ENCODE peak calls at places on chromosomes 3 and 15, in five cellular contexts. One of them, this sample, is unnamed.

GRCh38 chr15:71011503-71012155 is 103.6 kb upstream of the THSD4 start:
- DNase-seq in left ventricle myocardium inferior: no peak
- DNase-seq in glutamatergic neuron: no peak
- DNase-seq in IMR-90: peak; percentile 84
- DNase-seq in fibroblast of pulmonary artery: peak; percentile 82
- DNase-seq in this sample: no peak

GRCh38 chr15:101024111-101024695 is 105.0 kb downstream of the LRRK1 start:
- DNase-seq in IMR-90: peak; percentile 96
- DNase-seq in left ventricle myocardium inferior: peak; percentile 41
- DNase-seq in glutamatergic neuron: no peak
- DNase-seq in fibroblast of pulmonary artery: peak; percentile 83
- DNase-seq in this sample: peak; percentile 73

GRCh38 chr3:152040319-152040718 is 166.9 kb downstream of the SUCNR1 start:
- DNase-seq in IMR-90: no peak
- DNase-seq in glutamatergic neuron: no peak
- DNase-seq in left ventricle myocardium inferior: no peak
- DNase-seq in fibroblast of pulmonary artery: no peak
- DNase-seq in this sample: no peak

GRCh38 chr3:112873632-112874031 is 27.0 kb upstream of the CD200R1L start:
- DNase-seq in left ventricle myocardium inferior: no peak
- DNase-seq in fibroblast of pulmonary artery: no peak
- DNase-seq in glutamatergic neuron: no peak
- DNase-seq in IMR-90: no peak
- DNase-seq in this sample: no peak

GRCh38 chr15:66017009-66017408 is 147.7 kb downstream of the RAB11A start:
- DNase-seq in IMR-90: no peak
- DNase-seq in fibroblast of pulmonary artery: no peak
- DNase-seq in glutamatergic neuron: no peak
- DNase-seq in left ventricle myocardium inferior: no peak
- DNase-seq in this sample: no peak

GRCh38 chr15:63156708-63157065 is 590 bp downstream of the RPS27L start:
- DNase-seq in glutamatergic neuron: peak; percentile 21
- DNase-seq in left ventricle myocardium inferior: peak; percentile 28
- DNase-seq in IMR-90: peak; percentile 47
- DNase-seq in fibroblast of pulmonary artery: peak; percentile 54
- DNase-seq in this sample: no peak

GRCh38 chr15:68466876-68467275 is 34.9 kb upstream of the ITGA11 start:
- DNase-seq in fibroblast of pulmonary artery: no peak
- DNase-seq in glutamatergic neuron: no peak
- DNase-seq in IMR-90: no peak
- DNase-seq in left ventricle myocardium inferior: no peak
- DNase-seq in this sample: no peak

GRCh38 chr3:179929091-179929529 is 107.6 kb downstream of the PEX5L start:
- DNase-seq in IMR-90: peak; percentile 60
- DNase-seq in left ventricle myocardium inferior: peak; percentile 18
- DNase-seq in glutamatergic neuron: peak; percentile 78
- DNase-seq in fibroblast of pulmonary artery: peak; percentile 74
- DNase-seq in this sample: no peak

GRCh38 chr3:99242271-99242670 is 340.8 kb upstream of the DCBLD2 start:
- DNase-seq in left ventricle myocardium inferior: no peak
- DNase-seq in fibroblast of pulmonary artery: no peak
- DNase-seq in IMR-90: peak; percentile 80
- DNase-seq in glutamatergic neuron: no peak
- DNase-seq in this sample: no peak

GRCh38 chr3:51953445-51953844 is 1.7 kb upstream of the GPR62 start:
- DNase-seq in IMR-90: peak; percentile 91
- DNase-seq in left ventricle myocardium inferior: no peak
- DNase-seq in glutamatergic neuron: no peak
- DNase-seq in fibroblast of pulmonary artery: peak; percentile 72
- DNase-seq in this sample: no peak

GRCh38 chr3:177523991-177524438 is 326.7 kb upstream of the TBL1XR1 start:
- DNase-seq in glutamatergic neuron: no peak
- DNase-seq in fibroblast of pulmonary artery: peak; percentile 31
- DNase-seq in IMR-90: peak; percentile 74
- DNase-seq in left ventricle myocardium inferior: no peak
- DNase-seq in this sample: no peak

GRCh38 chr3:152384412-152384811 is 115.7 kb downstream of the MBNL1 start:
- DNase-seq in IMR-90: no peak
- DNase-seq in left ventricle myocardium inferior: no peak
- DNase-seq in glutamatergic neuron: no peak
- DNase-seq in fibroblast of pulmonary artery: no peak
- DNase-seq in this sample: no peak

GRCh38 chr3:7307410-7307809 is 446.5 kb downstream of the GRM7 start:
- DNase-seq in fibroblast of pulmonary artery: peak; percentile 61
- DNase-seq in glutamatergic neuron: no peak
- DNase-seq in left ventricle myocardium inferior: no peak
- DNase-seq in IMR-90: no peak
- DNase-seq in this sample: no peak

GRCh38 chr3:177037241-177037640 is 160.0 kb downstream of the TBL1XR1 start:
- DNase-seq in fibroblast of pulmonary artery: no peak
- DNase-seq in left ventricle myocardium inferior: no peak
- DNase-seq in glutamatergic neuron: no peak
- DNase-seq in IMR-90: peak; percentile 17
- DNase-seq in this sample: no peak

GRCh38 chr15:38535451-38536200 is 29.0 kb downstream of the RASGRP1 start:
- DNase-seq in glutamatergic neuron: no peak
- DNase-seq in fibroblast of pulmonary artery: no peak
- DNase-seq in IMR-90: peak; percentile 60
- DNase-seq in left ventricle myocardium inferior: no peak
- DNase-seq in this sample: no peak

GRCh38 chr3:143084856-143085731 is 34.5 kb upstream of the CHST2 start:
- DNase-seq in glutamatergic neuron: peak; percentile 35
- DNase-seq in left ventricle myocardium inferior: no peak
- DNase-seq in IMR-90: peak; percentile 47
- DNase-seq in fibroblast of pulmonary artery: peak; percentile 83
- DNase-seq in this sample: no peak

GRCh38 chr3:75342425-75342824 is 321.7 kb upstream of the FRG2C start:
- DNase-seq in glutamatergic neuron: no peak
- DNase-seq in IMR-90: no peak
- DNase-seq in fibroblast of pulmonary artery: no peak
- DNase-seq in left ventricle myocardium inferior: no peak
- DNase-seq in this sample: no peak

GRCh38 chr15:77959094-77959879 is 118.2 kb downstream of the TBC1D2B start:
- DNase-seq in IMR-90: peak; percentile 41
- DNase-seq in glutamatergic neuron: peak; percentile 89
- DNase-seq in left ventricle myocardium inferior: peak; percentile 79
- DNase-seq in fibroblast of pulmonary artery: peak; percentile 64
- DNase-seq in this sample: peak; percentile 82
- TF ChIP-seq CTCF in IMR-90: peak; percentile 90
- TF ChIP-seq CTCF in glutamatergic neuron: peak; percentile 94
- TF ChIP-seq CTCF in left ventricle myocardium inferior: peak; percentile 100
- TF ChIP-seq CTCF in fibroblast of pulmonary artery: peak; percentile 87
- TF ChIP-seq CTCF in this sample: peak; percentile 98

GRCh38 chr3:194054941-194055340 is 81.0 kb upstream of the HES1 start:
- DNase-seq in IMR-90: no peak
- DNase-seq in left ventricle myocardium inferior: no peak
- DNase-seq in fibroblast of pulmonary artery: no peak
- DNase-seq in glutamatergic neuron: no peak
- DNase-seq in this sample: no peak

GRCh38 chr3:194058189-194058571 is 77.8 kb upstream of the HES1 start:
- DNase-seq in glutamatergic neuron: peak; percentile 69
- DNase-seq in left ventricle myocardium inferior: peak; percentile 63
- DNase-seq in IMR-90: peak; percentile 36
- DNase-seq in fibroblast of pulmonary artery: peak; percentile 40
- DNase-seq in this sample: peak; percentile 73

GRCh38 chr3:194054540-194054939 is 81.4 kb upstream of the HES1 start:
- DNase-seq in fibroblast of pulmonary artery: no peak
- DNase-seq in glutamatergic neuron: no peak
- DNase-seq in IMR-90: no peak
- DNase-seq in left ventricle myocardium inferior: no peak
- DNase-seq in this sample: peak; percentile 49

GRCh38 chr3:194057570-194058188 is 78.3 kb upstream of the HES1 start:
- DNase-seq in left ventricle myocardium inferior: no peak
- DNase-seq in fibroblast of pulmonary artery: no peak
- DNase-seq in IMR-90: no peak
- DNase-seq in glutamatergic neuron: no peak
- DNase-seq in this sample: no peak

DNA sequence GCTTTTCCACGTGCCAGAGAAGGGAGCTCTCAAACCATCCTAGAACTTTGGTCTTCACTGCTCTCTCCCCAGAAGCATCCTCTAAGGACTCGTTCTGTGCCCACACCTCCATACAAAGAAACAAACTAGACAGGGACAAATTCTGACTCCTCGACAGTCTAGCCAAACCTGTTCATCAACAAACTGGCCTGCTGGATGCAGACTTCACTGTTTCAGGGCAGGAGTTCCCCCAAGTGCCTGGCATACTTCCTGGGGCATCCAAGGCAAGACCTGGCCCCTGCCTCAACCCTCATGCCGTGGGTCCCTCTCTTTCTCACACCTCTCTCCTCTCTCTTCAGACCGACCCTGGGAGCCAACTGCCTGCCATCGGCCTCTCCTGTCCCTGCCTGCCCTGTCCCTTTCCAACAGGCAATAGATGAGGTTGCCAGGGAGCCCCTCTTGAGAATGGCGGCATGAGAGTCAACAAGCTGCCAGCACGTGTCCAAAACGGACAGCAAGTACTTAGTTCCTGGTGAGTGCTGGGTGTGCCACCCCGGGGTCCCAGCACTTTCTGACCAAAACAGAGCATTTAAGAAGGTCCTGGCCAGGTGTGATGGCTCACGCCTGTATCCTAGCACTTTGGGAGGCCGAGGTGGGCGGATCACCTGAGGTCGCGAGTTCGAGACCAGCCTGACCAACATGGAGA is 79.1 kb upstream of the HES1 start:
- DNase-seq in left ventricle myocardium inferior: no peak
- DNase-seq in fibroblast of pulmonary artery: no peak
- DNase-seq in IMR-90: no peak
- DNase-seq in glutamatergic neuron: no peak
- DNase-seq in this sample: peak; percentile 61
- TF ChIP-seq CTCF in left ventricle myocardium inferior: no peak
- TF ChIP-seq CTCF in fibroblast of pulmonary artery: no peak
- TF ChIP-seq CTCF in IMR-90: no peak
- TF ChIP-seq CTCF in glutamatergic neuron: no peak
- TF ChIP-seq CTCF in this sample: no peak

DNA sequence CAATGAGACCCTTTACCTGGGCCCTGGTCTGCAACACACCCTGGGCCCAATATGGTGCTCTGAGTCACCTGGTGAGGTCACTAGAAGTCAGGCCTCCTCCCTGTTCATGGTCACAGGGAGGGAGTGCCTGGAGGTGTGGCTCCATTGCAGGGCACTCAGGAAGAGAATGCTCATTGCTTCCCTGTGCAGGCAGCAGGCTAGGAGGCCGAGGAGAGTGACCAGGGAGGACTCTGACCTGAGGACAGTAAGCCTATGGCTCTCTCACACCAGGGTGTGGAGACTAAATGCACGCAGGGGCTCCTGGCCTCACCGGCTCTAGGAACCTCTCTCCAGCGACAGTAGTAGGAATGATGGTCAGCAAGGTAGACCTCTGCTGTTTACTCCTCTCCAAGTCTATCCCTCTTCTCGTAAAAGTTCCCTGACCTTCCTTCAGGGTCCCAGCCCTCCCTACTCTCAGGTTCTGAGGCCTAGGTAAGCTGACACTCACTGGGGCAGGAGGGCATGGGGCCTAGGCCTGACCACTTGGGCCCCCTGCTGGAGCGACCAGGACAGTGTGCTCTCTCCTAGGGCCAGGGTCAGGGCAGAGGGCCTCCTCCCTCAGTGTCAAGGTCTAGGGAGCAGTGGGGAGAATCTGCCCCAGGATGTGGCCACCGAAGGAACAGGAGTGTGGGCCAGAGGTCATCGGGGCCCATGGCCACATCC is 9.6 kb upstream of the SLCO2A1 start:
- DNase-seq in glutamatergic neuron: no peak
- DNase-seq in fibroblast of pulmonary artery: no peak
- DNase-seq in left ventricle myocardium inferior: no peak
- DNase-seq in IMR-90: no peak
- DNase-seq in this sample: peak; percentile 46
- TF ChIP-seq CTCF in glutamatergic neuron: no peak
- TF ChIP-seq CTCF in fibroblast of pulmonary artery: peak; percentile 17
- TF ChIP-seq CTCF in left ventricle myocardium inferior: peak; percentile 55
- TF ChIP-seq CTCF in IMR-90: no peak
- TF ChIP-seq CTCF in this sample: no peak

GRCh38 chr3:130702985-130703384 is 43.6 kb downstream of the PIK3R4 start:
- DNase-seq in glutamatergic neuron: no peak
- DNase-seq in left ventricle myocardium inferior: no peak
- DNase-seq in IMR-90: no peak
- DNase-seq in fibroblast of pulmonary artery: no peak
- DNase-seq in this sample: no peak

GRCh38 chr3:130700541-130700940 is 46.1 kb downstream of the PIK3R4 start:
- DNase-seq in left ventricle myocardium inferior: no peak
- DNase-seq in fibroblast of pulmonary artery: peak; percentile 70
- DNase-seq in glutamatergic neuron: no peak
- DNase-seq in IMR-90: peak; percentile 48
- DNase-seq in this sample: no peak

GRCh38 chr3:130705501-130705900 is 41.1 kb downstream of the PIK3R4 start:
- DNase-seq in left ventricle myocardium inferior: no peak
- DNase-seq in IMR-90: no peak
- DNase-seq in fibroblast of pulmonary artery: no peak
- DNase-seq in glutamatergic neuron: no peak
- DNase-seq in this sample: no peak

DNA sequence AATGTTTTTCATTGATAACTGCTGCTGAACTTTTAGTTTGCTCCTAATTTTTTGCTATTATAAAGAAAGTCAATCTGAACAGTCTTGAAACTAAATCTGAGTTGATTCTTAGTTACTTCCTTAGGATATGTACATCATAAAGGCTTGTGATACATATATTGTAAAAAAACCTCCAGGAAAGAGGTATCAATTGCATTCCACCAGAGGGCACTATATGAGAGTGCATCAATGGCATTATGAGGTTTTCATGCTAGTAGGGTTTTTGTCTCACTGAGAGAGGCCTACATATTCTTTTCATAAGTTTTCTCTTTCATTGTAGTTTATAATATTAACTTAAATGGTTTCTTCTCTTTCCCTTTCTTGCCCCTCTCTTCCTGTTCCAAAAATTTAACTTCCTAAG is 46.9 kb downstream of the PIK3R4 start:
- DNase-seq in fibroblast of pulmonary artery: peak; percentile 45
- DNase-seq in IMR-90: peak; percentile 9
- DNase-seq in glutamatergic neuron: no peak
- DNase-seq in left ventricle myocardium inferior: no peak
- DNase-seq in this sample: no peak
- TF ChIP-seq CTCF in fibroblast of pulmonary artery: peak; percentile 55
- TF ChIP-seq CTCF in IMR-90: peak; percentile 46
- TF ChIP-seq CTCF in glutamatergic neuron: peak; percentile 45
- TF ChIP-seq CTCF in left ventricle myocardium inferior: peak; percentile 46
- TF ChIP-seq CTCF in this sample: no peak